ENCODE peak calls at places on chromosome 19, in five cellular contexts. R is Panc1, C is ovary, W is caudate nucleus, B is right cardiac atrium. I is an unnamed sample.

GRCh38 chr19:16660763-16661479 is at the start of gene TMEM38A:
- DNase-seq in R (no peak), C (peak), W (peak), B (peak), I (peak)

GRCh38 chr19:38389101-38389925 is 816 bp downstream of the SPRED3 start:
- DNase-seq in R (no peak), C (no peak), W (no peak), B (peak), I (no peak)

GRCh38 chr19:21677696-21678418 is 89.5 kb downstream of the ZNF100 start:
- DNase-seq in R (no peak), C (no peak), W (no peak), B (peak), I (no peak)

GRCh38 chr19:16073481-16073880 is 2.8 kb upstream of the TPM4 start:
- DNase-seq in R (no peak), C (no peak), W (no peak), B (no peak), I (no peak)

GRCh38 chr19:43639507-43640423 is at the start of gene CADM4:
- DNase-seq in R (no peak), C (peak), W (peak), B (peak), I (peak)

GRCh38 chr19:17340871-17341357 is 3.6 kb downstream of the GTPBP3 start:
- DNase-seq in R (no peak), C (no peak), W (no peak), B (no peak), I (no peak)

GRCh38 chr19:46210634-46211033 is 18.9 kb upstream of the IGFL1 start:
- DNase-seq in R (no peak), C (no peak), W (no peak), B (no peak), I (no peak)

GRCh38 chr19:36009220-36009619 is 607 bp upstream of the SYNE4 start:
- DNase-seq in R (no peak), C (peak), W (no peak), B (peak), I (no peak)

GRCh38 chr19:47269596-47269995 is 5.1 kb upstream of the INAFM1 start:
- DNase-seq in R (no peak), C (no peak), W (no peak), B (no peak), I (no peak)

GRCh38 chr19:49241769-49242168 is 83.2 kb downstream of the SLC6A16 start:
- DNase-seq in R (no peak), C (no peak), W (no peak), B (no peak), I (no peak)

GRCh38 chr19:5676711-5677110 is 3.6 kb downstream of the MICOS13 start:
- DNase-seq in R (no peak), C (no peak), W (no peak), B (peak), I (no peak)

GRCh38 chr19:10975374-10976036 is 14.7 kb downstream of the SMARCA4 start:
- DNase-seq in R (no peak), C (peak), W (no peak), B (peak), I (no peak)

GRCh38 chr19:42606660-42607351 is 12.1 kb upstream of the CEACAM8 start:
- DNase-seq in R (peak), C (no peak), W (no peak), B (peak), I (peak)